ENCODE peak calls at places on chromosomes 1 and 21, in eight cellular contexts. L, E, R, B, H, I, K and S are unnamed samples.

GRCh38 chr1:33502726-33503125 is 30.3 kb downstream of the ZSCAN20 start:
- DNase-seq in I (no peak), K (no peak), B (no peak), L (no peak), H (no peak), R (no peak), E (no peak), S (no peak)

GRCh38 chr21:38957575-38958340 is 152.0 kb downstream of the ETS2 start:
- DNase-seq in B (no peak), E (no peak), H (no peak), R (peak; percentile 28), L (no peak), I (no peak), K (no peak), S (no peak)

GRCh38 chr1:161235957-161236775 is 1.8 kb downstream of the NR1I3 start:
- DNase-seq in B (no peak), K (no peak), I (no peak), E (no peak), L (no peak), R (no peak), H (no peak), S (no peak)

GRCh38 chr1:179825201-179825600 is 52.4 kb downstream of the TOR1AIP2 start:
- DNase-seq in H (no peak), K (no peak), L (no peak), R (no peak), I (no peak), B (no peak), E (no peak), S (no peak)

GRCh38 chr1:150973258-150973825 is 1.3 kb downstream of the CERS2 start:
- DNase-seq in L (no peak), H (no peak), K (no peak), B (no peak), E (peak; percentile 23), R (no peak), I (no peak), S (peak; percentile 43)

GRCh38 chr1:39165049-39165448 is 39.4 kb upstream of the MACF1 start:
- DNase-seq in L (no peak), B (no peak), H (no peak), E (no peak), R (no peak), I (no peak), K (no peak), S (no peak)

GRCh38 chr1:218347316-218347712 is 2.2 kb downstream of the TGFB2 start:
- DNase-seq in H (peak; percentile 67), E (no peak), K (no peak), L (no peak), B (no peak), R (no peak), I (no peak), S (no peak)

GRCh38 chr1:110673197-110673701 is 1.5 kb downstream of the KCNA3 start:
- DNase-seq in R (no peak), H (no peak), B (no peak), E (no peak), K (peak; percentile 25), L (no peak), I (no peak), S (no peak)

GRCh38 chr1:174040387-174040786 is 18.2 kb upstream of the RC3H1 start:
- DNase-seq in I (no peak), B (no peak), E (no peak), R (peak; percentile 87), H (no peak), K (no peak), L (no peak), S (no peak)

GRCh38 chr1:187409341-187409740 is 580.6 kb downstream of the PLA2G4A start:
- DNase-seq in L (no peak), K (no peak), R (no peak), H (no peak), I (no peak), E (no peak), B (no peak), S (no peak)

GRCh38 chr1:22416555-22417454 is 34.8 kb upstream of the ZBTB40 start:
- DNase-seq in L (peak; percentile 54), H (peak; percentile 76), B (peak; percentile 27), R (peak; percentile 75), I (peak; percentile 42), E (peak; percentile 57), K (peak; percentile 74), S (peak; percentile 71)

GRCh38 chr1:115929846-115930245 is 46.5 kb upstream of the SLC22A15 start:
- DNase-seq in I (no peak), R (no peak), E (no peak), L (no peak), H (no peak), K (no peak), B (no peak), S (no peak)

GRCh38 chr1:200938955-200939354 is 44.3 kb downstream of the INAVA start:
- DNase-seq in H (no peak), R (no peak), I (no peak), E (no peak), B (no peak), L (no peak), K (no peak), S (no peak)

GRCh38 chr1:99956755-99957154 is 13.0 kb upstream of the SLC35A3 start:
- DNase-seq in E (no peak), R (no peak), L (no peak), I (no peak), K (no peak), H (no peak), B (peak; percentile 61), S (no peak)

GRCh38 chr1:24596401-24596880 is 40.6 kb downstream of the NCMAP start:
- DNase-seq in R (no peak), L (no peak), B (no peak), K (no peak), I (no peak), H (no peak), E (no peak), S (no peak)

GRCh38 chr1:180136311-180136967 is 18.2 kb upstream of the QSOX1 start:
- DNase-seq in K (no peak), I (no peak), L (no peak), E (no peak), R (no peak), H (no peak), B (no peak), S (no peak)

GRCh38 chr1:198598796-198599321 is 40.0 kb upstream of the PTPRC start:
- DNase-seq in K (no peak), E (no peak), L (peak; percentile 84), H (no peak), R (no peak), B (no peak), I (no peak), S (no peak)

GRCh38 chr1:173048629-173049326 is 2.0 kb downstream of the TNFSF18 start:
- DNase-seq in H (no peak), L (no peak), K (no peak), R (no peak), B (no peak), E (no peak), I (no peak), S (no peak)

GRCh38 chr1:110190282-110190929 is 19.7 kb upstream of the KCNC4 start:
- DNase-seq in H (no peak), B (no peak), R (peak; percentile 89), I (no peak), L (no peak), K (no peak), E (peak; percentile 43), S (no peak)

GRCh38 chr21:39705849-39706248 is 39.1 kb upstream of the IGSF5 start:
- DNase-seq in K (no peak), B (no peak), E (no peak), H (no peak), R (no peak), I (no peak), L (no peak), S (no peak)

GRCh38 chr1:235411489-235412486 is 44.6 kb downstream of the TBCE start:
- DNase-seq in I (no peak), R (no peak), B (no peak), K (no peak), L (no peak), H (no peak), E (no peak), S (no peak)

GRCh38 chr21:46226920-46227599 is 1.5 kb downstream of the LSS start:
- DNase-seq in L (no peak), K (no peak), I (no peak), B (no peak), E (no peak), R (no peak), H (no peak), S (no peak)

GRCh38 chr1:36573445-36573844 is 90.7 kb upstream of the CSF3R start:
- DNase-seq in E (no peak), R (no peak), K (no peak), L (no peak), B (no peak), I (no peak), H (no peak), S (no peak)